ENCODE peak calls at places on chromosomes 12 and 14, in four cellular contexts. K is bronchial epithelial cell, H is endothelial cell of umbilical vein, E is colonic mucosa. Y is an unnamed sample.

GRCh38 chr12:68587448-68587873 is 23.2 kb upstream of the RAP1B start:
- DNase-seq in K (no peak), H (no peak), E (no peak), Y (no peak)

GRCh38 chr12:48815281-48816110 is 2.8 kb upstream of the CACNB3 start:
- DNase-seq in K (peak), H (peak), E (peak), Y (peak)

GRCh38 chr12:41333988-41334387 is 145.9 kb downstream of the PDZRN4 start:
- DNase-seq in K (no peak), H (no peak), E (no peak), Y (no peak)

GRCh38 chr12:105281694-105282049 is 45.7 kb upstream of the APPL2 start:
- DNase-seq in K (no peak), H (no peak), E (peak), Y (peak)

GRCh38 chr14:58465425-58465824 is 37.9 kb downstream of the KIAA0586 start:
- DNase-seq in K (peak), H (peak), E (no peak), Y (peak)

GRCh38 chr14:103372552-103373304 is 12.5 kb upstream of the MARK3 start:
- DNase-seq in K (peak), H (peak), E (no peak), Y (peak)

GRCh38 chr14:104218361-104219180 is 80.2 kb downstream of the KIF26A start:
- DNase-seq in K (no peak), H (no peak), E (no peak), Y (no peak)

GRCh38 chr12:75389061-75389460 is 1.8 kb upstream of the GLIPR1L2 start:
- DNase-seq in K (peak), H (peak), E (no peak), Y (peak)

GRCh38 chr14:53108292-53108937 is 44.7 kb downstream of the DDHD1 start:
- DNase-seq in K (no peak), H (no peak), E (no peak), Y (no peak)

GRCh38 chr14:101120636-101121398 is 217.3 kb upstream of the RTL1 start:
- DNase-seq in K (no peak), H (no peak), E (peak), Y (no peak)

GRCh38 chr14:76919431-76919810 is 93.2 kb downstream of the LRRC74A start:
- DNase-seq in K (peak), H (no peak), E (no peak), Y (no peak)

GRCh38 chr12:48045965-48046364 is 41.7 kb upstream of the COL2A1 start:
- DNase-seq in K (peak), H (no peak), E (no peak), Y (no peak)

GRCh38 chr14:60350366-60350720 is 101.3 kb downstream of the PPM1A start:
- DNase-seq in K (no peak), H (no peak), E (no peak), Y (no peak)

GRCh38 chr14:74333909-74334308 is 14.4 kb upstream of the VRTN start:
- DNase-seq in K (peak), H (no peak), E (no peak), Y (no peak)

GRCh38 chr14:22542360-22542759 is 46.7 kb downstream of the DAD1 start:
- DNase-seq in K (peak), H (no peak), E (no peak), Y (no peak)

GRCh38 chr12:89156324-89156723 is 196.0 kb downstream of the DUSP6 start:
- DNase-seq in K (peak), H (peak), E (no peak), Y (no peak)

GRCh38 chr12:55965941-55966407 is at the start of gene PMEL:
- DNase-seq in K (no peak), H (peak), E (peak), Y (peak)

GRCh38 chr12:94873368-94874085 is 130.0 kb downstream of the NDUFA12 start:
- DNase-seq in K (no peak), H (no peak), E (peak), Y (peak)

GRCh38 chr14:103095210-103095778 is 769 bp downstream of the EXOC3L4 start:
- DNase-seq in K (no peak), H (no peak), E (peak), Y (no peak)

GRCh38 chr14:64734990-64735389 is 30.8 kb downstream of the PLEKHG3 start:
- DNase-seq in K (no peak), H (no peak), E (no peak), Y (no peak)

GRCh38 chr12:1928439-1929121 is 10.1 kb upstream of the CACNA2D4 start:
- DNase-seq in K (no peak), H (no peak), E (peak), Y (no peak)

GRCh38 chr12:130504110-130504835 is 166.6 kb downstream of the PIWIL1 start:
- DNase-seq in K (no peak), H (no peak), E (no peak), Y (no peak)

GRCh38 chr12:115963030-115963480 is 314.4 kb downstream of the MED13L start:
- DNase-seq in K (peak), H (no peak), E (no peak), Y (no peak)

GRCh38 chr14:68409355-68409754 is 383.5 kb downstream of the ZFP36L1 start:
- DNase-seq in K (no peak), H (no peak), E (no peak), Y (no peak)

GRCh38 chr12:103908877-103909276 is 21.3 kb upstream of the HSP90B1 start:
- DNase-seq in K (no peak), H (no peak), E (no peak), Y (no peak)

GRCh38 chr12:89731064-89731463 is 22.4 kb upstream of the ATP2B1 start:
- DNase-seq in K (peak), H (no peak), E (no peak), Y (no peak)

GRCh38 chr12:49652921-49653520 is 29.7 kb downstream of the PRPF40B start:
- DNase-seq in K (peak), H (no peak), E (no peak), Y (no peak)

GRCh38 chr12:106527356-106527755 is 55.4 kb upstream of the RFX4 start:
- DNase-seq in K (peak), H (peak), E (no peak), Y (no peak)

GRCh38 chr12:47651368-47652254 is 54.2 kb downstream of the RPAP3 start:
- DNase-seq in K (peak), H (peak), E (peak), Y (peak)

GRCh38 chr14:79256311-79256879 is 954.9 kb downstream of the DIO2 start:
- DNase-seq in K (no peak), H (no peak), E (no peak), Y (no peak)

GRCh38 chr14:105269405-105269804 is 21.1 kb downstream of the BTBD6 start:
- DNase-seq in K (no peak), H (no peak), E (no peak), Y (no peak)

GRCh38 chr12:113533842-113534375 is 62.2 kb upstream of the LHX5 start:
- DNase-seq in K (no peak), H (no peak), E (no peak), Y (no peak)

GRCh38 chr12:78473136-78473535 is 391.4 kb upstream of the SYT1 start:
- DNase-seq in K (peak), H (peak), E (no peak), Y (no peak)

GRCh38 chr14:80621701-80622100 is 319.8 kb downstream of the CEP128 start:
- DNase-seq in K (peak), H (peak), E (no peak), Y (no peak)

GRCh38 chr12:54285150-54286041 is 4.9 kb downstream of the HNRNPA1 start:
- DNase-seq in K (no peak), H (no peak), E (no peak), Y (no peak)
- TF ChIP-seq CTCF in K (peak), H (peak), E (no peak), Y (no peak)

GRCh38 chr12:57131896-57132744 is 3.8 kb downstream of the LRP1 start:
- DNase-seq in K (no peak), H (no peak), E (no peak), Y (no peak)

GRCh38 chr12:57128519-57129247 is 400 bp downstream of the LRP1 start:
- DNase-seq in K (no peak), H (no peak), E (peak), Y (no peak)

GRCh38 chr12:57129311-57130288 is 1.3 kb downstream of the LRP1 start:
- DNase-seq in K (peak), H (no peak), E (peak), Y (no peak)

GRCh38 chr12:57133013-57133569 is 4.8 kb downstream of the LRP1 start:
- DNase-seq in K (no peak), H (no peak), E (peak), Y (no peak)

DNA sequence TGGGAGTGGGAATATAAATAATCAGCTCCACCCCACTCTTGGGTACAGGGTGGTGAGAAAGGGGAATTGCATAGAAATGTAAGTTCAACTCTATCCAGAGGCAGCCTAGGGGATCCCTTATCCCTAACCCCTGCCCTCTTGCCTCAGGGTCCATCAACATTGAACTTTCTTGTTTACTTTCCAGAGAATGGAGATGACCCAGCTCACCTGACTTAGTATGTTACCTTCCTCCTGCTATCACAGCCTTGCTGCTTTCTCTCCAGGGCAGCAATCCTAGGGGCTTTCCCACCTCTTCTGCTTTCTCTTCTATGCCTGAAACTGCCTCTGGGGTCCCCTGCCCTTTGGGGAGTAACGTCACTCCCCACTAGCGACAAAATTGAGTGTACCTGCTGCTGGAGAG is 2.7 kb downstream of the LRP1 start:
- DNase-seq in K (no peak), H (no peak), E (peak), Y (no peak)
- TF ChIP-seq CTCF in K (no peak), H (no peak), E (no peak), Y (no peak)

GRCh38 chr12:54217309-54217661 is 28.5 kb upstream of the SMUG1 start:
- DNase-seq in K (no peak), H (no peak), E (no peak), Y (no peak)

GRCh38 chr12:54213084-54213483 is 24.3 kb upstream of the SMUG1 start:
- DNase-seq in K (no peak), H (no peak), E (no peak), Y (no peak)

GRCh38 chr12:54215990-54216579 is 27.3 kb upstream of the SMUG1 start:
- DNase-seq in K (no peak), H (no peak), E (no peak), Y (peak)

GRCh38 chr12:54216580-54217308 is 28.0 kb upstream of the SMUG1 start:
- DNase-seq in K (peak), H (peak), E (peak), Y (peak)

DNA sequence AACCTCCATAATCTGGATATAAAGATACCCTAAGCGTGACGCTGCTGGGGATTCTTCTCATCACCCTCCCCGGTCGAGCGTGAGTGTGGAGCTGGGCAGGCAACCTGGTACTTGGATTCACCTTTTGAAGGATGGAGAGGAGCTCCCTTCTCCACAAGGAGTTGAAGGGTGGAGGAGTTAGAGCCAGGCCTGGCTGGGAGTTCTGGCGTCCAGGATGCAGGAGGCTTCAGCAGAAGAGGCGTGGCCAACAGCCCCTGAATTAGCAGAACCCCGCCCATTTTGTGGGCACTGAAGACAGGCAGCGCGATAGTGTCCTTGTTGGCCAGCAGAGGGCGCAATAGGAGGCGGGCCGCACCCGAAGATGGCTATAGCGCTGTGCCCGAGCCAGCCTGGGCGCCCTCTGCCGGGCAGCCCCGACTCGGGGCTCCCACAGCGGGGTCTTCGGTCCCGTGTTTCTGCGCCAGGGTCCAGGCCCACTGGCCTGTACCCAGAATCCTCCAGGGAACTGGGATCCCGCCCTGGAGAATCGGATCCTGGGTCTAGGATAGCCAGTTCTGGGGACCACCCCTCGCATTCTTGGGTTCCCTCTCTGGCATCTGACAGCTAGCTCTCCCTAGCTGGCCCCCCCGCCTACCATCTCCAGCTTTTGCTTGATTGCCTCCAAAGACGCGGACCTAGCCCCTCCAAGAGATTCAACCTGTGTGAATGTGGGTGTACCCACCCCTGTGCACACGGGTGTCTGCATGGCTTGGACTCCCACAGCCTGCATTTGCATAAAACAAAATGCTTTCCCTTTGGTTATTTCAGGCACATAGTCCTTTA is 26.0 kb upstream of the SMUG1 start:
- DNase-seq in K (peak), H (peak), E (peak), Y (peak)
- TF ChIP-seq CTCF in K (peak), H (peak), E (peak), Y (peak)

DNA sequence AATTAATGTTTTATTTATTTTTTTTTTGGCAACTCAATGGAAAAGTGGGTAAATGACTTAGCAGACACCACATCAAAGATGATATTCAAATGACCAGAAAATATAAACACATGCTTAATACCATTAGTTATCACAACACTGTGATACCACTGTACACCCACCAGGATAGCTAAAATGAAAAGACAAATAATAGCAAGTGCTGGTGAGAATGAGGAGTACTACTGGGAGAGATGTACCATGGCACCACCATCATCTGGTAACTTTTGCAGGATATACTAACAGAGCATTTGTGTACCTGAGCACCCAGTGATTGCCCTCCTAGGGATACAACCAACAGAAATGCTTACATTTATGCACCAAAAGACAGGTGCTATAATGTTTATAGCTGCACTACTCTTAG is 21.9 kb downstream of the TRIM9 start:
- DNase-seq in K (no peak), H (no peak), E (no peak), Y (no peak)
- TF ChIP-seq CTCF in K (no peak), H (no peak), E (no peak), Y (no peak)

GRCh38 chr12:120687570-120688289 is 781 bp downstream of the MLEC start:
- DNase-seq in K (no peak), H (peak), E (peak), Y (no peak)

GRCh38 chr12:120686151-120686689 is 729 bp upstream of the MLEC start:
- DNase-seq in K (peak), H (peak), E (peak), Y (peak)

GRCh38 chr12:120688527-120689071 is 1.6 kb downstream of the MLEC start:
- DNase-seq in K (peak), H (peak), E (peak), Y (peak)

GRCh38 chr12:120684523-120684932 is 2.4 kb upstream of the MLEC start:
- DNase-seq in K (peak), H (no peak), E (no peak), Y (no peak)

DNA sequence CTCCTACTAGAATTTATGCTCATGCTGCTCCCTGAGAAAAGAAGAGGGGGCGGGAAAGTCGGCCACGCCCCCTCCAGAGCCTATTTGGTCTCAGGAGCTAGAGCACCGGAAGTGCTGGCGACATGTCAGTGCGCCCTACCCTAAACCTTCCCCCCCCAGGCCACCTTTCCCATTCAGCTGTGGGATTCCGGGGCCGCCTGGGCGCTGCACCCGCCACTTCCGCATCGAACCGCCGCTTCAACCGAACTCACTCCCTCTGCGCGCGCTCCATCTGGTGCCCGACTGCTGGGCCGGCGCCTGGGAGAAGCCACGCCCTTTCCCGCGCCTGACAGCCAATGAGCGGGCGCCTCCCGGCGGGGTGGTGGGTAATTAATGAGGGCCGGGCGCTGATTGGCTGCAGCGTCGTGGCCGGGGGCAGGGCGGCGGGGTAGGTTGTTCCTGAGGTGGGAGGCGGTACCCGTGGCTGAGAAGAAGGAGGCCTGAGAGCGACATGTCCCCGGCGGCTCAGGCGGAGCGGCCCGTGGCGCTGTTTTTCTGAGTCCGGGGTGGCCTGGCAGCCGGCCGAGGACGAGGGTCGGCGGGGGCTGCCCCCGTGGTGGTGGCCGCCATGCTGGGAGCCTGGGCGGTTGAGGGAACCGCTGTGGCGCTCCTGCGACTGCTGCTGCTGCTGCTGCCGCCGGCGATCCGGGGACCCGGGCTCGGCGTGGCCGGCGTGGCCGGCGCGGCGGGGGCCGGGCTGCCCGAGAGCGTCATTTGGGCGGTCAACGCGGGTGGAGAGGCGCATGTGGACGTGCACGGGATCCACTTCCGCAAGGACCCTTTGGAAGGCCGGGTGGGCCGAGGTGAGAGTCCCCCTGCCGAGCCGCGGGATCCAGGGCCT is at the start of gene MLEC:
- DNase-seq in K (peak), H (peak), E (peak), Y (peak)
- TF ChIP-seq CTCF in K (peak), H (no peak), E (no peak), Y (no peak)

GRCh38 chr12:12915654-12916053 is 24.3 kb downstream of the GPRC5A start:
- DNase-seq in K (no peak), H (no peak), E (no peak), Y (no peak)

GRCh38 chr12:12913626-12914388 is 22.4 kb downstream of the GPRC5A start:
- DNase-seq in K (no peak), H (no peak), E (no peak), Y (no peak)

GRCh38 chr12:12918781-12919180 is 27.4 kb downstream of the GPRC5A start:
- DNase-seq in K (no peak), H (no peak), E (no peak), Y (no peak)

GRCh38 chr12:12919666-12920435 is 28.5 kb downstream of the GPRC5A start:
- DNase-seq in K (no peak), H (no peak), E (no peak), Y (no peak)

GRCh38 chr12:12916135-12916956 is 25.0 kb downstream of the GPRC5A start:
- DNase-seq in K (peak), H (peak), E (peak), Y (peak)
- TF ChIP-seq CTCF in K (peak), H (peak), E (peak), Y (peak)

GRCh38 chr14:54566410-54567223 is at the start of gene SAMD4A:
- DNase-seq in K (peak), H (peak), E (peak), Y (peak)

GRCh38 chr14:54564071-54564798 is 2.7 kb upstream of the SAMD4A start:
- DNase-seq in K (peak), H (peak), E (no peak), Y (no peak)

GRCh38 chr14:54566152-54566409 is 847 bp upstream of the SAMD4A start:
- DNase-seq in K (no peak), H (no peak), E (no peak), Y (no peak)

GRCh38 chr14:54564799-54565235 is 2.1 kb upstream of the SAMD4A start:
- DNase-seq in K (peak), H (peak), E (no peak), Y (no peak)

GRCh38 chr14:54565236-54566151 is 1.4 kb upstream of the SAMD4A start:
- DNase-seq in K (peak), H (peak), E (peak), Y (peak)
- TF ChIP-seq CTCF in K (no peak), H (peak), E (no peak), Y (no peak)

Y was measured in Calu3.